ENCODE peak calls at places on chromosomes 16 and 17, in seven cellular contexts. J is neural progenitor cell, C is GM23338, L is HCT116, G is Karpas-422, D is GM23248, V is H9. W is an unnamed sample. For H3K4me1 and H4K20me1, the result is how much of the 10 kb centered on the place peaks cover.

GRCh38 chr17:17021194-17021863 is 20.9 kb upstream of the MPRIP start:
- DNase-seq in D (peak), V (peak), J (peak), G (no peak), C (no peak), L (no peak), W (no peak)

GRCh38 chr16:81869326-81869725 is 90.2 kb downstream of the PLCG2 start:
- DNase-seq in V (no peak), C (no peak), D (no peak), L (no peak), G (no peak), J (no peak), W (no peak)

GRCh38 chr17:64741924-64742670 is 80.0 kb upstream of the SMURF2 start:
- DNase-seq in G (no peak), V (no peak), D (peak), C (peak), J (no peak), L (no peak), W (no peak)

GRCh38 chr16:71567931-71568330 is 9.0 kb downstream of the TAT start:
- DNase-seq in J (no peak), V (no peak), L (no peak), C (no peak), D (no peak), G (no peak), W (no peak)

GRCh38 chr17:2122641-2123302 is 67.9 kb downstream of the HIC1 start:
- DNase-seq in J (peak), D (peak), C (peak), L (no peak), G (no peak), V (no peak), W (no peak)

GRCh38 chr17:7774037-7774659 is 56.6 kb downstream of the DNAH2 start:
- DNase-seq in G (no peak), D (peak), C (no peak), V (no peak), J (no peak), L (no peak), W (no peak)

GRCh38 chr17:82388223-82388921 is 16.8 kb downstream of the UTS2R start:
- DNase-seq in V (no peak), G (no peak), C (no peak), L (no peak), D (peak), J (peak), W (no peak)

GRCh38 chr16:50627419-50627818 is 53.7 kb downstream of the SNX20 start:
- DNase-seq in V (peak), C (peak), J (peak), D (peak), L (no peak), G (peak), W (peak)

GRCh38 chr16:68079616-68080344 is 5.4 kb upstream of the NFATC3 start:
- DNase-seq in V (no peak), C (no peak), L (no peak), D (no peak), G (no peak), J (no peak), W (peak)

GRCh38 chr17:66310528-66311148 is 8.2 kb downstream of the PRKCA start:
- DNase-seq in G (peak), D (no peak), V (peak), L (no peak), J (peak), C (peak), W (no peak)

GRCh38 chr17:12927541-12928425 is 90.0 kb downstream of the ELAC2 start:
- DNase-seq in D (peak), J (no peak), G (peak), L (no peak), C (no peak), V (no peak), W (peak)

GRCh38 chr16:49587051-49587450 is 213.4 kb downstream of the C16orf78 start:
- DNase-seq in C (no peak), D (no peak), J (no peak), L (no peak), G (no peak), V (no peak), W (no peak)

GRCh38 chr17:61627125-61627524 is 36.1 kb upstream of the NACA2 start:
- DNase-seq in C (no peak), J (no peak), L (no peak), G (no peak), V (no peak), D (no peak), W (no peak)

GRCh38 chr17:7216242-7217112 is 3.2 kb downstream of the DLG4 start:
- DNase-seq in V (no peak), G (peak), D (peak), J (no peak), L (no peak), C (no peak), W (peak)

GRCh38 chr16:8686879-8687278 is 12.5 kb downstream of the ABAT start:
- DNase-seq in D (no peak), C (no peak), G (no peak), J (no peak), L (no peak), V (no peak), W (no peak)

GRCh38 chr16:9521749-9522370 is 430.4 kb downstream of the HAPSTR1 start:
- DNase-seq in C (no peak), L (no peak), G (no peak), J (peak), V (no peak), D (no peak), W (no peak)

GRCh38 chr17:76709077-76709950 is 1.5 kb downstream of the MXRA7 start:
- DNase-seq in J (peak), L (no peak), C (peak), G (no peak), V (peak), D (peak), W (no peak)

GRCh38 chr16:4915226-4915761 is 21.7 kb downstream of the PPL start:
- DNase-seq in C (no peak), G (no peak), D (peak), L (peak), V (no peak), J (no peak), W (no peak)

GRCh38 chr17:16282522-16282921 is 65.5 kb downstream of the PIGL start:
- DNase-seq in G (no peak), V (no peak), L (peak), D (peak), C (no peak), J (no peak), W (no peak)

GRCh38 chr17:64073771-64074703 is 53.6 kb upstream of the ICAM2 start:
- DNase-seq in L (no peak), V (no peak), C (no peak), G (peak), D (peak), J (no peak), W (peak)

GRCh38 chr16:11329080-11329491 is 16.2 kb upstream of the RMI2 start:
- DNase-seq in L (no peak), G (peak), J (peak), D (peak), V (peak), C (peak), W (peak)

GRCh38 chr17:7438050-7438614 is 1.2 kb upstream of the FGF11 start:
- DNase-seq in L (no peak), D (peak), V (peak), J (peak), G (no peak), C (peak), W (peak)

GRCh38 chr17:13415877-13416416 is 185.8 kb downstream of the HS3ST3A1 start:
- DNase-seq in C (no peak), L (peak), G (no peak), V (no peak), D (peak), J (no peak), W (no peak)

GRCh38 chr17:81153340-81153803 is 11.9 kb upstream of the PVALEF start:
- DNase-seq in L (no peak), V (no peak), G (peak), D (peak), J (no peak), C (no peak), W (no peak)

GRCh38 chr17:57284984-57285646 is 28.8 kb downstream of the MSI2 start:
- DNase-seq in J (peak), C (peak), D (no peak), V (no peak), L (no peak), G (no peak), W (peak)

GRCh38 chr16:47461598-47462266 is 601 bp downstream of the PHKB start:
- DNase-seq in L (peak), C (peak), V (no peak), J (peak), D (peak), G (peak), W (peak)

GRCh38 chr16:49491736-49492089 is 118.1 kb downstream of the C16orf78 start:
- DNase-seq in L (peak), V (peak), J (peak), D (no peak), C (peak), G (no peak), W (no peak)

GRCh38 chr17:81580481-81580880 is 28.3 kb upstream of the FAAP100 start:
- DNase-seq in J (no peak), G (no peak), V (no peak), L (no peak), D (no peak), C (no peak), W (no peak)

GRCh38 chr16:46817961-46818360 is 13.0 kb downstream of the C16orf87 start:
- DNase-seq in V (no peak), C (peak), J (no peak), L (no peak), D (peak), G (no peak), W (no peak)

GRCh38 chr17:65588194-65588808 is 26.9 kb upstream of the AXIN2 start:
- DNase-seq in V (no peak), D (no peak), L (peak), J (no peak), C (no peak), G (no peak), W (peak)

GRCh38 chr17:35245196-35245486 is 2.3 kb downstream of the SLFN5 start:
- DNase-seq in J (no peak), D (peak), G (no peak), C (no peak), V (no peak), L (peak), W (no peak)

DNA sequence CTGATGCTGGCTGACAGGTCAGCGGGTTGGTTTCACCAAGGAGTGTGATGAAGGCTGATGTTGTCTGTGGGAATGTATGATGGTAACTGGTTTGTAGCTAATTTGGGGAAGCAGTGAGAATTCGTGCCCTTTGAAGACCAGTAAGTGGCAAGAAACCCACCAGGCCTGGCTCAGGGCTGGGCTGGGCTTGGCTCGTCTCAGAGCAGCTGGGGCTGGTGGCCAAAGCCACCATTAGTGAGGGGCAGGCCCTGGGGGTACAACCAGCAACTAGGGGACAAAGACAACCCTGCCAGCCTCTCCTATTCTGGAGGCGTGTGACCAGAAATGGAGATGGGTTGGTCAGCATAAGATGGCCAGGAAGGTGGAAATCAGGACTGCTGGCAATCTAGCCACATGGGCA is 13.0 kb upstream of the STH start:
- DNase-seq in G (no peak), D (no peak), C (no peak), J (no peak), L (no peak), V (no peak), W (no peak)
- H3K4me1 ChIP-seq in G (under half), D (under half), C (under half), J (under half), L (under half), V (under half), W (under half)

GRCh38 chr16:87486282-87486681 is 6.5 kb downstream of the ZCCHC14 start:
- DNase-seq in J (no peak), G (no peak), L (no peak), D (no peak), C (no peak), V (no peak), W (no peak)

GRCh38 chr16:87487361-87487924 is 5.4 kb downstream of the ZCCHC14 start:
- DNase-seq in C (peak), D (peak), V (peak), J (peak), L (peak), G (no peak), W (no peak)

GRCh38 chr16:87492241-87492635 is 586 bp downstream of the ZCCHC14 start:
- DNase-seq in C (no peak), J (no peak), L (no peak), G (no peak), D (peak), V (no peak), W (no peak)

GRCh38 chr16:87490091-87490798 is 2.6 kb downstream of the ZCCHC14 start:
- DNase-seq in L (no peak), C (no peak), G (no peak), V (no peak), J (peak), D (peak), W (no peak)

DNA sequence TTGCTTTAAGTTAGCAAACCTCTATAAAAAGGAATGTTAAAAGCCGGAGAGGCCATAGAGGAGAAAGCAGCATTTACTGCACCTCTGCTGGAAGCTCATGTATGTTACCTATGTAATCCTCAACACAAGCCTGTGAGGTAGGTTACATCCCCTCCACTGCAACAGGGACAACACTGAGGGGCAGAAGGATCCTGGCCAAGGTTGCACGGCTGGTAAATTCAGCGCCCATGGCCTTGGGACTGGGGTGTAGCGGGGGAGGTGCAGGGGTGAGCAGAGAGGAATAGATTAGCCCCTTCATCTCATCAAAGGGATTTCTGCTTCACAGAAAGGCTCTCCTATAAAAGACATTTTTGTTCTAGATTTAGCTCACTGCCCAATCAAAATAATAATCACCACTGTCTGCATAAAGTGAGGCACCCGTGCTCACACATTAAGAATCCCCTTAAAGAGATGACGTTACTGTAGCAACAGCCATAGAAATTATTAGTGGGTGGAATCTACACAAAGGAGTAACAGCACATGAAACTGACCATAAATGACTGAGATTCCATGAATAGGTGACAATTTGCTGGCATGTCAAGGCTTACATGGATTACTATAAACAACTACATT is 3.3 kb downstream of the ZCCHC14 start:
- DNase-seq in D (peak), L (no peak), C (no peak), G (no peak), J (no peak), V (no peak), W (no peak)
- H4K20me1 ChIP-seq in D (under half), L (under half), C (half or more), G (under half), J (half or more), V (under half), W (under half)

GRCh38 chr17:50099003-50099402 is 3.9 kb downstream of the PDK2 start:
- DNase-seq in D (no peak), V (no peak), L (no peak), J (no peak), G (no peak), C (no peak), W (no peak)
- H3K27ac ChIP-seq in D (no peak), V (no peak), L (no peak), J (no peak), G (no peak), C (no peak), W (no peak)

DNA sequence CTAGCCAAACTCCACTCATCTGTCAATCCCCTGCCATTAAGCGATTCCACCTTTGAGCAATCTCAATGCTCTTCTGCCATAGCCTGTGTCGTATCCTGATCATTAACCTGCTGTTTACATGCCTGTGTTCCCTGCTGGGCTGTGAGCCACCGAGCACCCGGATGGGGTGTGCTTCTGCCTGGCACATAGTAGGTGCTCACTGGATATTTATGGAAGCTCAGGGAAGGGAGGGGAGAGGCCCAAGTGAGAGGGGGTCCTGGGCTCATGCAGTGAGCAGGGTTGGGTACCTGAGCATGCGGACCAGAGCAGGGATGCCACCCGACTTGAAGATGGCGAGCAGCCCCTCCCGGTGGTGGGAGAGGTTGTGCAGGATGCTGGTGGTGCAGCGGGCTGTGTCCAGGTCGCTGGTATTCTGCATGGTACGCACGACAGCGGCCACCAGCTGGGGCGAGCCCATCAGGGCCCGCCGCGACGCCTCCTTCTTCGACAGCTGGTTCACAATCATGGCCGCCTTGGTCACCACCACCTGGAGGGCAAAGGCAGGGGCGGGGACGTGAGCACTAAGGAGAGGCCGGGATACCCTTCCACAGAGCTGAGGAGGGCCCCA is 17.7 kb downstream of the JUP start:
- DNase-seq in D (no peak), C (no peak), V (no peak), J (no peak), L (no peak), G (no peak), W (no peak)
- H3K4me1 ChIP-seq in D (under half), C (under half), V (under half), J (under half), L (under half), G (under half), W (under half)

GRCh38 chr16:3032624-3033023 is 4.1 kb downstream of the BICDL2 start:
- DNase-seq in D (no peak), V (no peak), C (no peak), L (no peak), G (no peak), J (no peak), W (no peak)
- H4K20me1 ChIP-seq in D (under half), V (under half), C (under half), L (under half), G (under half), J (under half), W (under half)

GRCh38 chr17:162689-163088 is 18.8 kb downstream of the DOC2B start:
- DNase-seq in L (no peak), J (no peak), C (no peak), G (no peak), V (no peak), D (no peak), W (no peak)
- H3K27ac ChIP-seq in L (no peak), J (no peak), C (no peak), G (no peak), V (no peak), D (no peak), W (no peak)

GRCh38 chr17:39095309-39095686 is 56.1 kb downstream of the PLXDC1 start:
- DNase-seq in J (no peak), C (no peak), G (no peak), L (no peak), D (peak), V (no peak), W (no peak)
- H3K4me1 ChIP-seq in J (under half), C (under half), G (under half), L (under half), D (under half), V (under half), W (half or more)

GRCh38 chr16:74605332-74605731 is 1.6 kb downstream of the GLG1 start:
- DNase-seq in C (no peak), V (no peak), L (no peak), J (no peak), G (no peak), D (peak), W (no peak)
- H4K20me1 ChIP-seq in C (half or more), V (under half), L (under half), J (half or more), G (under half), D (under half), W (under half)